ENCODE peak calls at places on chromosomes 3 and 15, in nine cellular contexts. P is choroid plexus epithelial cell, F is mucosa of descending colon, H is HEK293T, C is NCI-H345, X is epithelial cell of esophagus, N is SJSA1, B is EL, J is dermis microvascular lymphatic vessel endothelial cell. Q is an unnamed sample.

GRCh38 chr3:5195605-5196004 is 8.1 kb downstream of the EDEM1 start:
- DNase-seq in P (no peak), F (no peak), H (no peak), C (no peak), X (peak), N (no peak), B (peak), J (peak), Q (no peak)

GRCh38 chr3:122247825-122248185 is 64.3 kb downstream of the CASR start:
- DNase-seq in P (no peak), F (no peak), H (no peak), C (peak), X (no peak), N (no peak), B (peak), J (no peak), Q (no peak)

GRCh38 chr15:72375501-72375845 is 341 bp downstream of the HEXA start:
- DNase-seq in P (no peak), F (peak), H (no peak), C (no peak), X (peak), N (no peak), B (no peak), J (no peak), Q (no peak)

GRCh38 chr3:24566927-24567326 is 72.3 kb upstream of the THRB start:
- DNase-seq in P (no peak), F (no peak), H (no peak), C (no peak), X (no peak), N (no peak), B (no peak), J (no peak), Q (no peak)

GRCh38 chr15:52290329-52290728 is 5.3 kb downstream of the MYO5C start:
- DNase-seq in P (no peak), F (no peak), H (no peak), C (no peak), X (peak), N (no peak), B (no peak), J (no peak), Q (no peak)

GRCh38 chr3:94460914-94461313 is 398.1 kb downstream of the NSUN3 start:
- DNase-seq in P (no peak), F (no peak), H (no peak), C (no peak), X (no peak), N (no peak), B (no peak), J (no peak), Q (no peak)

GRCh38 chr3:106629215-106629832 is 747.9 kb upstream of the CCDC54 start:
- DNase-seq in P (peak), F (no peak), H (no peak), C (no peak), X (no peak), N (no peak), B (no peak), J (no peak), Q (no peak)

GRCh38 chr3:141454906-141455602 is 31.8 kb upstream of the RASA2 start:
- DNase-seq in P (peak), F (no peak), H (peak), C (peak), X (peak), N (peak), B (peak), J (peak), Q (peak)

GRCh38 chr15:52392008-52392687 is 96.5 kb upstream of the MYO5C start:
- DNase-seq in P (peak), F (no peak), H (no peak), C (no peak), X (peak), N (no peak), B (peak), J (no peak), Q (peak)

GRCh38 chr15:53831907-53832793 is 72.7 kb upstream of the WDR72 start:
- DNase-seq in P (no peak), F (no peak), H (no peak), C (peak), X (no peak), N (peak), B (no peak), J (no peak), Q (no peak)

GRCh38 chr3:47042231-47042791 is 62.8 kb downstream of the NBEAL2 start:
- DNase-seq in P (no peak), F (no peak), H (no peak), C (no peak), X (no peak), N (no peak), B (no peak), J (no peak), Q (no peak)

GRCh38 chr3:182244222-182244971 is 532.7 kb downstream of the SOX2 start:
- DNase-seq in P (no peak), F (no peak), H (no peak), C (no peak), X (no peak), N (no peak), B (no peak), J (no peak), Q (no peak)

GRCh38 chr3:8757551-8758518 is 11.6 kb downstream of the OXTR start:
- DNase-seq in P (peak), F (no peak), H (no peak), C (no peak), X (peak), N (peak), B (peak), J (no peak), Q (peak)

GRCh38 chr15:38129531-38130199 is 123.0 kb upstream of the SPRED1 start:
- DNase-seq in P (peak), F (peak), H (no peak), C (no peak), X (peak), N (peak), B (peak), J (peak), Q (peak)

GRCh38 chr3:176286456-176287115 is 910.7 kb downstream of the TBL1XR1 start:
- DNase-seq in P (no peak), F (no peak), H (no peak), C (no peak), X (no peak), N (no peak), B (peak), J (no peak), Q (no peak)

GRCh38 chr15:39286706-39287105 is 294.2 kb upstream of the THBS1 start:
- DNase-seq in P (no peak), F (no peak), H (no peak), C (no peak), X (no peak), N (peak), B (peak), J (no peak), Q (no peak)